ENCODE peak calls at places on chromosomes 5 and 9, in ten cellular contexts. P is hepatocyte; N is left ventricle myocardium inferior; L is GM06990; W is heart right ventricle; F is uterus; K is K562; M is heart left ventricle; J is right lobe of liver; B is CD8-positive, alpha-beta T cell. O is an unnamed sample. For H3K27me3 and H3K36me3, the result is how much of the 10 kb centered on the place peaks cover.

GRCh38 chr9:107044872-107045271 is 181.9 kb downstream of the ZNF462 start:
- DNase-seq in P (no peak), N (no peak), L (no peak), W (no peak), F (no peak), K (no peak), M (no peak), J (no peak), B (no peak), O (no peak)

GRCh38 chr5:23014817-23015216 is 161.7 kb upstream of the CDH12 start:
- DNase-seq in P (no peak), N (no peak), L (no peak), W (no peak), F (no peak), K (no peak), M (no peak), J (no peak), B (no peak), O (no peak)

GRCh38 chr5:154315196-154315595 is 124.7 kb downstream of the GALNT10 start:
- DNase-seq in P (no peak), N (no peak), L (no peak), W (no peak), F (no peak), K (no peak), M (no peak), J (no peak), B (no peak), O (no peak)

GRCh38 chr5:57783693-57784092 is 301.1 kb upstream of the ACTBL2 start:
- DNase-seq in P (no peak), N (no peak), L (no peak), W (no peak), F (no peak), K (no peak), M (no peak), J (no peak), B (no peak), O (no peak)

GRCh38 chr5:102754499-102755424 is at the start of gene PAM:
- DNase-seq in P (peak), N (peak), L (peak), W (peak), F (peak), K (peak), M (peak), J (peak), B (peak), O (no peak)

GRCh38 chr9:68577778-68578591 is 37.3 kb upstream of the TMEM252 start:
- DNase-seq in P (no peak), N (no peak), L (peak), W (no peak), F (no peak), K (no peak), M (no peak), J (no peak), B (no peak), O (no peak)

GRCh38 chr5:1748845-1749244 is 50.8 kb downstream of the MRPL36 start:
- DNase-seq in P (no peak), N (no peak), L (no peak), W (no peak), F (no peak), K (no peak), M (no peak), J (no peak), B (no peak), O (no peak)

GRCh38 chr5:155726267-155726666 is 600.7 kb upstream of the SGCD start:
- DNase-seq in P (peak), N (no peak), L (no peak), W (no peak), F (no peak), K (no peak), M (no peak), J (no peak), B (no peak), O (no peak)

GRCh38 chr9:33202552-33203300 is 35.6 kb upstream of the B4GALT1 start:
- DNase-seq in P (no peak), N (peak), L (peak), W (peak), F (peak), K (no peak), M (peak), J (no peak), B (no peak), O (no peak)

GRCh38 chr9:136742640-136743391 is at the start of gene LCN10:
- DNase-seq in P (peak), N (no peak), L (no peak), W (no peak), F (no peak), K (peak), M (no peak), J (no peak), B (no peak), O (no peak)
- H3K27me3 ChIP-seq in P (under half), N (under half), L (under half), W (under half), F (under half), K (under half), M (under half), J (under half), B (under half), O (half or more)

DNA sequence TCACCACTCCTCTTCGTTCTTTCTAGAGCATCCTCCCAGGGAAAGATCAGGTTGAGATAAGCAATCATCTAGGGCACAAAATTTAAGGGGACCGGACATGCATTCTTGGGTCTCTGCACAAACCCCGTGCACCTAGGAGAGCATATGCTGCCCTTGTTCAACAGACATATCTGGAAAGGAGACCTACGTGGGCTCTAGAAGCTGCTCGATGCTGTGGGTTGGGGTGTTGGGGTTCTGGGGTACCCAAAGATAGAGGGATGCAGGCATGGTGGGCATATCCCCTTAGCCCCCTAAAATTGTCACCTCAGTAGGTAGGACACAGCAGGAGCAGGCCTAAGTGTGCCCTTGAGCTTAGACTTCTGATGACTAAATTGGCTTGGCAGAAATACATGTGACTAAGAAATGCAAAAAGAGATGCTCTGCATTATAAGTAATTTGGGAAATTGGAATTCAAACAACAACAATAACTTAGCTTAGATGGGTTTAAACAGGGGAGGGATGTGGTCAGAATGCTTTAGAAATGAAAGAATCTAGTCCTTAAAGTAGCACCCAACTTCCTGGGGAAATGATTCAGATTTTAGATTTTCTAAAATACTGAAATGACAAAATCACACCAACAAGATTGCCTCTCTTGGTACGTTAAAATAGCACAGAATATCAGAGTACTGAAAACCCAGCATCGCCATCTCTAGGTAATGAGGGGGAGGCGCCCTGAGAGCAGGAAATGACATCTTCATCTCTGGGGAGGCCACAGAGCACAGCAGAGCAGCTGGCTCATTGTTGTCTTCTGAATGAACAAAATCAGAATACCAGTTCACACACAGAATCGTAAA is 172.3 kb downstream of the GNA14 start:
- DNase-seq in P (no peak), N (no peak), L (peak), W (no peak), F (no peak), K (no peak), M (no peak), J (no peak), B (no peak), O (no peak)
- TF ChIP-seq CTCF in P (no peak), N (no peak), L (no peak), W (no peak), F (no peak), K (no peak), M (no peak), J (no peak), B (no peak), O (no peak)

GRCh38 chr5:176384991-176385390 is 3.4 kb downstream of the NOP16 start:
- DNase-seq in P (no peak), N (no peak), L (no peak), W (no peak), F (no peak), K (no peak), M (no peak), J (no peak), B (no peak), O (no peak)
- H3K36me3 ChIP-seq in P (under half), N (half or more), L (under half), W (under half), F (under half), K (half or more), M (under half), J (under half), B (under half), O (under half)

GRCh38 chr9:122519376-122519775 is 435 bp downstream of the OR1J4 start:
- DNase-seq in P (no peak), N (no peak), L (no peak), W (no peak), F (no peak), K (no peak), M (no peak), J (no peak), B (no peak), O (no peak)
- H3K27me3 ChIP-seq in P (under half), N (half or more), L (under half), W (under half), F (under half), K (under half), M (under half), J (under half), B (under half), O (under half)

GRCh38 chr5:138464388-138465287 is 641 bp upstream of the EGR1 start:
- DNase-seq in P (peak), N (peak), L (peak), W (peak), F (peak), K (peak), M (peak), J (peak), B (peak), O (peak)

GRCh38 chr5:138465288-138466057 is at the start of gene EGR1:
- DNase-seq in P (peak), N (peak), L (peak), W (peak), F (peak), K (peak), M (peak), J (peak), B (peak), O (no peak)

GRCh38 chr5:138461343-138462125 is 3.7 kb upstream of the EGR1 start:
- DNase-seq in P (peak), N (no peak), L (no peak), W (no peak), F (no peak), K (no peak), M (peak), J (no peak), B (no peak), O (no peak)

GRCh38 chr5:138464018-138464387 is 1.3 kb upstream of the EGR1 start:
- DNase-seq in P (peak), N (peak), L (peak), W (peak), F (peak), K (peak), M (peak), J (peak), B (peak), O (peak)

GRCh38 chr5:138463335-138464017 is 1.8 kb upstream of the EGR1 start:
- DNase-seq in P (peak), N (no peak), L (no peak), W (no peak), F (peak), K (peak), M (no peak), J (no peak), B (no peak), O (no peak)
- TF ChIP-seq CTCF in P (no peak), N (no peak), L (no peak), W (no peak), F (no peak), K (peak), M (no peak), J (no peak), B (no peak), O (peak)

DNA sequence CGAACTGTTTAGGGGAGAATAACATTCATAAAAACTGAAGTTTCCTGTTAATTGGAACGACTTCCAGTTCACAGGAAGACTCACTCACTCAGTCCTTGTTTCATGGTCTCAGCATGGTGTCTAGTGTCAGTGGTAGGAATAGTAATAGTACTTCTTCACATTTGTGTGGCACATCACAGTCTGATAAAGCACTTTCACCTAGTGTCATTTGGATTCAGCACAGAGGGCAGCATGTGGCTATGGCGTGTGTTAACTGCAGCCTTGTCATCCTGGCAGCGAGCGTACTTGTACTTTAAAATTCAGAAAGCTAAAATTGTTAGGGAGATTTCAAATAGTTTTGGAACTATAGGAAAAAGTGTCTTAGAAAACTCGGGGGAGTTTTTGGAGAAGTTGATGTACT is 72.4 kb downstream of the VCAN start:
- DNase-seq in P (no peak), N (no peak), L (no peak), W (no peak), F (no peak), K (no peak), M (no peak), J (no peak), B (no peak), O (no peak)
- H3K36me3 ChIP-seq in P (under half), N (under half), L (under half), W (under half), F (under half), K (under half), M (under half), J (under half), B (under half), O (under half)

GRCh38 chr5:16901038-16901644 is 34.9 kb downstream of the MYO10 start:
- DNase-seq in P (no peak), N (no peak), L (no peak), W (no peak), F (no peak), K (no peak), M (no peak), J (no peak), B (no peak), O (no peak)

GRCh38 chr5:16899171-16899570 is 36.9 kb downstream of the MYO10 start:
- DNase-seq in P (no peak), N (no peak), L (no peak), W (no peak), F (no peak), K (no peak), M (no peak), J (no peak), B (no peak), O (no peak)

GRCh38 chr5:16906255-16906654 is 29.8 kb downstream of the MYO10 start:
- DNase-seq in P (no peak), N (no peak), L (no peak), W (no peak), F (no peak), K (no peak), M (no peak), J (no peak), B (no peak), O (no peak)

GRCh38 chr5:16903480-16904300 is 32.4 kb downstream of the MYO10 start:
- DNase-seq in P (no peak), N (no peak), L (no peak), W (no peak), F (no peak), K (no peak), M (no peak), J (no peak), B (no peak), O (no peak)

DNA sequence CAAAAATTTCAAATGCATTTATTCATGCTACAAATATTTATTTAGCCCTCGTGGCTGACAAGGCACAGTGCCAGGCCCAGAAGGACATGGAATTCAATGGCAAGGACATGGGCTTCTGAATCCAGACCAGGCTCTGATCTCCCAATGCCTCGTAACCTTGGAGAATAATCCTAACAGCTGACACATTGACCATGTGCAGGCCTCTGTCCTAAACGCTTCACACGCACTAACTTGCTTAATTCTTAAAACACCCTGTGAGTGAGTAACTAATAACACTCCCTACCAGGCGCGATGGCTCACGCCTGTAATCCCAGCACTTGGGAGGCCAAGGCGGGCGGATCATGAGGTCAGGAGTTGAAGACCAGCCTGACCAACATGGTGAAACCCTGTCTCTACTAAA is 33.2 kb downstream of the MYO10 start:
- DNase-seq in P (peak), N (no peak), L (no peak), W (no peak), F (no peak), K (no peak), M (no peak), J (no peak), B (no peak), O (no peak)
- H3K27me3 ChIP-seq in P (under half), N (under half), L (under half), W (under half), F (under half), K (under half), M (under half), J (under half), B (under half), O (under half)